ENCODE peak calls at places on chromosomes 1 and 21, in nine cellular contexts. X is fibroblast of mammary gland, I is foreskin fibroblast, A is GM13977, J is AG09309, O is heart right ventricle, R is transverse colon, F is A549, D is esophagus squamous epithelium. U is an unnamed sample.

GRCh38 chr1:166489670-166490436 is 323.1 kb upstream of the FAM78B start:
- DNase-seq in F (peak; percentile 49), D (peak; percentile 6), I (no peak), J (no peak), O (peak; percentile 10), A (peak; percentile 14), R (peak; percentile 22), X (peak; percentile 58), U (no peak)

GRCh38 chr21:40845621-40846020 is 1.3 kb downstream of the DSCAM start:
- DNase-seq in A (no peak), D (no peak), J (no peak), R (no peak), F (no peak), I (peak; percentile 2), O (no peak), X (no peak), U (no peak)

GRCh38 chr1:9900142-9901043 is 9.7 kb downstream of the CTNNBIP1 start:
- DNase-seq in X (no peak), I (no peak), D (peak; percentile 12), O (peak; percentile 85), R (peak; percentile 71), J (no peak), F (no peak), A (no peak), U (peak; percentile 86)

GRCh38 chr1:223001653-223002634 is 141.1 kb downstream of the TLR5 start:
- DNase-seq in R (no peak), J (no peak), A (no peak), F (peak; percentile 9), D (no peak), I (peak; percentile 59), O (no peak), X (peak; percentile 60), U (no peak)

GRCh38 chr1:245702346-245702745 is 547.6 kb downstream of the KIF26B start:
- DNase-seq in R (no peak), X (no peak), I (no peak), O (no peak), A (no peak), F (no peak), J (no peak), D (no peak), U (no peak)

GRCh38 chr1:9630331-9631081 is 21.0 kb upstream of the PIK3CD start:
- DNase-seq in I (no peak), J (no peak), X (no peak), A (no peak), F (no peak), O (no peak), R (no peak), D (no peak), U (no peak)

GRCh38 chr1:170714163-170714562 is 50.2 kb downstream of the PRRX1 start:
- DNase-seq in O (no peak), J (peak; percentile 83), A (no peak), I (peak; percentile 55), X (no peak), R (no peak), D (no peak), F (no peak), U (no peak)

GRCh38 chr1:159790237-159790917 is 9.6 kb downstream of the DUSP23 start:
- DNase-seq in X (peak; percentile 49), A (peak; percentile 42), I (peak; percentile 36), J (no peak), R (no peak), F (peak; percentile 36), D (no peak), O (no peak), U (no peak)

GRCh38 chr1:51439053-51439452 is 80.0 kb downstream of the EPS15 start:
- DNase-seq in O (no peak), A (no peak), R (no peak), D (no peak), X (no peak), I (no peak), J (no peak), F (no peak), U (no peak)

GRCh38 chr1:212281589-212281988 is 3.6 kb upstream of the PPP2R5A start:
- DNase-seq in F (no peak), X (peak; percentile 56), I (peak; percentile 76), J (no peak), A (no peak), O (no peak), R (no peak), D (no peak), U (no peak)

GRCh38 chr1:24421502-24421901 is 5.9 kb downstream of the NIPAL3 start:
- DNase-seq in X (no peak), F (no peak), R (no peak), A (no peak), O (no peak), J (no peak), I (no peak), D (no peak), U (no peak)
- TF ChIP-seq CTCF in X (peak; percentile 17), F (no peak), R (no peak), A (no peak), O (no peak), J (no peak), I (no peak), D (no peak), U (no peak)

GRCh38 chr21:37060296-37060695 is 12.6 kb downstream of the PIGP start:
- DNase-seq in O (peak; percentile 27), R (peak; percentile 68), X (peak; percentile 99), D (no peak), A (no peak), J (peak; percentile 88), F (peak; percentile 86), I (peak; percentile 96), U (peak; percentile 40)
- TF ChIP-seq CTCF in O (no peak), R (no peak), X (peak; percentile 26), D (no peak), A (no peak), J (peak; percentile 22), F (no peak), I (peak; percentile 11), U (no peak)

DNA sequence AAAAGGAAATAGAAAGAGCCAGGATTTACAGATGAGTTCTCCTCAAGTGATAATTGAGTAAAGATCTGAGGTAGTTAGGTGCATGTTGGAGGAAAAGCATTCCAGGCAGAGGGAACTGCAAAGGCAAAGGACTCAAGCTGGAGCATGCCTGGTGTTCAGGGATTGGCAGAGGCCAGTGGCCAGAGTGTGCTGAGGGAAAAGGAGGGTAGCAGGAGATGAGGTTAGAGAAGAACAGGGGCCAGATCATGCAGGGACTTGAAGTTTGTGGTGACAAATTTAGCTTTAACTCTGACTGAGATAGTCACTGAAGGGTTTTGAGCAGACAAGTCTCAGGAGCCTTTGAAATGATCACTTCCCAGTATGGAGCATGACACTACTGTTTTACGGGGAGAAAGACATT is 19.0 kb upstream of the GTF2B start:
- DNase-seq in I (no peak), O (no peak), D (no peak), X (no peak), F (no peak), J (no peak), R (no peak), A (no peak), U (no peak)
- TF ChIP-seq CTCF in I (no peak), O (no peak), D (no peak), X (no peak), F (no peak), J (no peak), R (no peak), A (no peak), U (no peak)

GRCh38 chr1:3530086-3530930 is 75.8 kb downstream of the ARHGEF16 start:
- DNase-seq in I (no peak), A (no peak), X (no peak), O (no peak), D (no peak), R (peak; percentile 17), J (no peak), F (no peak), U (peak; percentile 64)
- TF ChIP-seq CTCF in I (no peak), A (no peak), X (no peak), O (no peak), D (peak; percentile 40), R (no peak), J (no peak), F (no peak), U (no peak)

DNA sequence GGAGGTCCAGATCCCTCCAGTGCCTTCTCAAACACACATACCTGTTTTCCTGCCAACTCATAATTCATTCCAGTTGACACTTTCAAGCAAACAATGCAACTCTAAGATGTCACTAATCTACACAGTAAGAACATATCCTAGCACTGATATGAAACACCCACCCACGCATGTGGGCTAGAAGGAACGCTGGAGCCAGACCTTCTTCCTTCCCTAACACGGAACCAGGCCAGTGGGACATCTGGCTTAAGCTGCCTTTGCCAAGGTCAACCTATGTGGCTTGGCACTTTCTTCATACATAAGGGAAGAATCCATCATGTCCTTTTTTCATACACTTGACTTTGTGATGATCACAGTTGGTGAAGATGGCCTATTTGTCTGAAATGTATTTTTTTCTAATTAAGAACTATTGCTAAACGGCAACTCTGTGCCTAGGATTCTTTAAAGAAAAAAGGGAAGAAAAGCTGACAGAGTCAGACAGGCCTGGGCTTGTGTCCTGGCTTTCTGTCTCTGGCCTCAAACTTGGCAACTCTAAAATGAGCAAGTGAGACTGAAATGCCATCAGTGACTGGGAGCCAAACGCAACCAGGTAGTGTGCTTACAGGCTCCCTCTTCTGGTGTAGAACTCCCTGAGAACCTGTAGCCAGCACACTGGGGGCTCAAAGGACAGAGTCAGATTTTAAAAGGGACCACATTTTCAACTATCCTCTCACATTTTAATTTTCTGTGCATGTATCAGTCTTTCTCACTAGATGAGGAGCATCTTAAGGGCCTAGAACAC is 92.6 kb upstream of the BEND5 start:
- DNase-seq in F (no peak), I (peak; percentile 50), A (no peak), O (no peak), J (peak; percentile 10), X (peak; percentile 77), R (no peak), D (no peak), U (no peak)
- TF ChIP-seq CTCF in F (no peak), I (no peak), A (no peak), O (no peak), J (peak; percentile 6), X (peak; percentile 25), R (no peak), D (peak; percentile 20), U (no peak)

GRCh38 chr1:174999926-175000696 is at the start of gene CACYBP:
- DNase-seq in A (no peak), O (peak; percentile 43), R (no peak), I (peak; percentile 48), F (peak; percentile 21), J (no peak), D (peak; percentile 23), X (peak; percentile 30), U (peak; percentile 38)
- TF ChIP-seq CTCF in A (no peak), O (no peak), R (no peak), I (no peak), F (no peak), J (no peak), D (no peak), X (no peak), U (no peak)